ENCODE peak calls at places on chromosomes 7 and 10, in eight cellular contexts. S, D, E, P, Z, O, G and I are unnamed samples.

GRCh38 chr7:90211391-90212148 is at the start of gene STEAP2:
- DNase-seq in S (peak), D (peak), E (peak), P (peak), Z (peak), O (peak), G (peak), I (peak)

GRCh38 chr7:123198668-123199652 is 809 bp downstream of the SLC13A1 start:
- DNase-seq in S (no peak), D (no peak), E (no peak), P (no peak), Z (no peak), O (no peak), G (no peak), I (no peak)

GRCh38 chr10:102131286-102132170 is 1.3 kb upstream of the PPRC1 start:
- DNase-seq in S (no peak), D (no peak), E (no peak), P (no peak), Z (no peak), O (no peak), G (no peak), I (no peak)

GRCh38 chr10:95375418-95375817 is 84.6 kb upstream of the PDLIM1 start:
- DNase-seq in S (no peak), D (no peak), E (no peak), P (no peak), Z (no peak), O (no peak), G (no peak), I (no peak)

GRCh38 chr10:99685232-99686041 is 26.1 kb downstream of the ENTPD7 start:
- DNase-seq in S (peak), D (no peak), E (no peak), P (no peak), Z (no peak), O (no peak), G (no peak), I (peak)

GRCh38 chr10:119863951-119864565 is 8.6 kb downstream of the MCMBP start:
- DNase-seq in S (no peak), D (no peak), E (no peak), P (no peak), Z (no peak), O (no peak), G (no peak), I (no peak)

GRCh38 chr10:90751107-90751997 is 106.5 kb downstream of the HTR7 start:
- DNase-seq in S (peak), D (no peak), E (no peak), P (no peak), Z (no peak), O (peak), G (peak), I (peak)

GRCh38 chr7:90772410-90772809 is 176.3 kb downstream of the CDK14 start:
- DNase-seq in S (no peak), D (no peak), E (no peak), P (no peak), Z (no peak), O (no peak), G (no peak), I (no peak)

GRCh38 chr10:109025187-109025586 is 898.1 kb downstream of the XPNPEP1 start:
- DNase-seq in S (no peak), D (no peak), E (no peak), P (no peak), Z (no peak), O (no peak), G (no peak), I (no peak)

GRCh38 chr7:44454348-44454747 is 36.1 kb downstream of the NUDCD3 start:
- DNase-seq in S (no peak), D (no peak), E (no peak), P (no peak), Z (no peak), O (no peak), G (no peak), I (no peak)

GRCh38 chr7:5612695-5613094 is 168.8 kb downstream of the RNF216 start:
- DNase-seq in S (no peak), D (no peak), E (no peak), P (no peak), Z (no peak), O (no peak), G (no peak), I (no peak)

GRCh38 chr7:127666602-127667001 is 14.6 kb downstream of the SND1 start:
- DNase-seq in S (no peak), D (no peak), E (no peak), P (no peak), Z (no peak), O (no peak), G (no peak), I (no peak)

GRCh38 chr10:96038476-96039387 is 4.7 kb upstream of the CCNJ start:
- DNase-seq in S (peak), D (no peak), E (no peak), P (no peak), Z (no peak), O (no peak), G (no peak), I (no peak)

GRCh38 chr10:99667108-99667751 is 7.9 kb downstream of the ENTPD7 start:
- DNase-seq in S (peak), D (no peak), E (no peak), P (no peak), Z (no peak), O (no peak), G (no peak), I (no peak)

GRCh38 chr7:148340881-148341280 is 249.7 kb upstream of the C7orf33 start:
- DNase-seq in S (no peak), D (no peak), E (no peak), P (no peak), Z (no peak), O (no peak), G (no peak), I (no peak)

GRCh38 chr10:23657677-23658076 is 218.8 kb downstream of the OTUD1 start:
- DNase-seq in S (no peak), D (no peak), E (no peak), P (no peak), Z (no peak), O (no peak), G (no peak), I (no peak)

GRCh38 chr10:78953124-78954008 is 115.4 kb upstream of the ZMIZ1 start:
- DNase-seq in S (no peak), D (peak), E (no peak), P (no peak), Z (no peak), O (peak), G (no peak), I (no peak)

GRCh38 chr7:96833701-96834453 is 124.2 kb upstream of the SEM1 start:
- DNase-seq in S (peak), D (no peak), E (no peak), P (no peak), Z (no peak), O (peak), G (no peak), I (no peak)

GRCh38 chr7:107180378-107180777 is 11.6 kb downstream of the HBP1 start:
- DNase-seq in S (peak), D (no peak), E (peak), P (no peak), Z (peak), O (no peak), G (no peak), I (no peak)

GRCh38 chr7:5082806-5083205 is 37.1 kb downstream of the RBAK start:
- DNase-seq in S (no peak), D (no peak), E (no peak), P (no peak), Z (no peak), O (no peak), G (no peak), I (no peak)

GRCh38 chr7:157442993-157443831 is 106.4 kb downstream of the DNAJB6 start:
- DNase-seq in S (no peak), D (no peak), E (no peak), P (peak), Z (no peak), O (no peak), G (no peak), I (no peak)

GRCh38 chr7:130095812-130096211 is 25.5 kb downstream of the KLHDC10 start:
- DNase-seq in S (no peak), D (no peak), E (peak), P (no peak), Z (no peak), O (no peak), G (no peak), I (no peak)

GRCh38 chr10:100817268-100817839 is 72.0 kb downstream of the PAX2 start:
- DNase-seq in S (no peak), D (no peak), E (no peak), P (peak), Z (no peak), O (no peak), G (no peak), I (no peak)
- TF ChIP-seq CTCF in S (no peak), D (no peak), E (no peak), P (no peak), Z (no peak), O (peak), G (peak), I (peak)

GRCh38 chr10:127715249-127715648 is 21.7 kb upstream of the FOXI2 start:
- DNase-seq in S (no peak), D (no peak), E (no peak), P (no peak), Z (no peak), O (no peak), G (no peak), I (no peak)

GRCh38 chr10:127720903-127721302 is 16.1 kb upstream of the FOXI2 start:
- DNase-seq in S (no peak), D (no peak), E (no peak), P (no peak), Z (no peak), O (no peak), G (no peak), I (no peak)

GRCh38 chr10:127720142-127720541 is 16.8 kb upstream of the FOXI2 start:
- DNase-seq in S (no peak), D (no peak), E (no peak), P (no peak), Z (no peak), O (no peak), G (no peak), I (no peak)

DNA sequence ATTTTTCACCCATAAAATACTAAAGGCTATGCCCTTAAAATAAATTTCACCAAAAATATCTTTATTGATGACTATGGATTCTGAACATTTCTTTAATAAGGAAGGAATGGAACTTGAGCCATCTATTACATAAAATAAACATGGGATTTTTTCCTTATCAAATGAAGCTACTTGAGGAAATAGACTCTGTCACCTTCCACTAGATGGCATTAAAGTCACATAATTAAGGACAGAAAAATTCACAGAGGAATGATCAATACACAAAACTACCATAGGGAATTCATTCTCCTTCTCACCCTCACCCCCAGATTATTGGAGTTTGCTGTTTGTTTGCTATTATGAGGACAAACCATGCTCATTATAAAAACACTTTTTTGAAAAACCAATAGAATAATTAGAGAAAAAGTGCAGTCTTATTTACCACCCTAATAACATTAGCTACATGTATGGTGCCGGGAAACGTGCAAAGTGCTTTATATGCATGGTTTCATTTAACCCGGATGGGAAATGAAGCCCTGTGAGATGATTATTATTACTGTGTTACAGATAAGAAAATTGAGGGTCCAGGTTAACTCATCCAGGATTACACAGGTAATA is 21.1 kb upstream of the FOXI2 start:
- DNase-seq in S (peak), D (no peak), E (no peak), P (no peak), Z (no peak), O (no peak), G (no peak), I (peak)
- TF ChIP-seq CTCF in S (peak), D (peak), E (no peak), P (no peak), Z (no peak), O (peak), G (peak), I (no peak)

DNA sequence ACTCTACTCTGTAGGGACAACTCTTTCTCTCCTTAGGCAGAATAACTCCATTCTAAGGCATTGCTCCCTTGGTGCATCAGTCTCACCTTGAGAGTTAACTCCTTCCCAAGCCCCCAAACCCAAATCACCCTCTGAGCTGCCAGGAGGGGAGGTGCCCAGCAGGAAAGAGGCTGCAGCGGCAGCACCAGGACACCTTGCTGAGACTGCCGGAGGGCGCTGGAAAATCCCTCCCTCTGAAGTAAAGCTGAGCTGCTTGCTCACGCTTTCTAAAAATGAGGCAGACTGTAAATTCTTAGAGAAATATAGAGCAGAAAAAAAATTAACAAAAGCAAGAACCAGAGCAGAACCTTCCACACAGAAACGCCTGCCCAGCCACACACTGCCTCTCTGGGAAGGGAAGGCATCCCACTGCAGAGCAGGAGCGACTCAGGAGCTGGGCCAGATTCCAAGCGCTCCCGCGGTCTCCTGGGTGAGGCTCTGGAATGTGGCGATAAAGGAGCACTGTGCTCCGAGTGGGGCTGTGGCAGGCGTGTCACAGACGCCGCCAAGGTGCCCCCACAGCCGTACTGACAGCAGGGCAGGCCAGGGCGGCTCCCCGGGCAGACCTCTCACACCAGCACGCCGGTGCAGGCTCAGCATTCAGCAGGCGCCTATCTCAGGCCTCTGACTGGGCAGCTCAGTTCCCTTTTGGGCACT is 202.1 kb downstream of the TNS3 start:
- DNase-seq in S (no peak), D (peak), E (no peak), P (peak), Z (peak), O (peak), G (peak), I (no peak)
- TF ChIP-seq CTCF in S (no peak), D (no peak), E (no peak), P (no peak), Z (no peak), O (no peak), G (no peak), I (no peak)

GRCh38 chr10:86944471-86944870 is 12.9 kb downstream of the MMRN2 start:
- DNase-seq in S (no peak), D (no peak), E (no peak), P (peak), Z (no peak), O (no peak), G (no peak), I (no peak)

GRCh38 chr10:86946215-86947170 is 10.9 kb downstream of the MMRN2 start:
- DNase-seq in S (no peak), D (peak), E (no peak), P (peak), Z (peak), O (no peak), G (no peak), I (no peak)

GRCh38 chr10:86944907-86945306 is 12.5 kb downstream of the MMRN2 start:
- DNase-seq in S (no peak), D (no peak), E (no peak), P (peak), Z (no peak), O (no peak), G (no peak), I (no peak)

GRCh38 chr10:86944031-86944419 is 13.4 kb downstream of the MMRN2 start:
- DNase-seq in S (no peak), D (no peak), E (no peak), P (no peak), Z (no peak), O (no peak), G (no peak), I (no peak)

GRCh38 chr10:86945361-86946214 is 11.8 kb downstream of the MMRN2 start:
- DNase-seq in S (no peak), D (peak), E (no peak), P (peak), Z (no peak), O (peak), G (no peak), I (no peak)
- TF ChIP-seq CTCF in S (peak), D (peak), E (peak), P (no peak), Z (no peak), O (peak), G (peak), I (no peak)

DNA sequence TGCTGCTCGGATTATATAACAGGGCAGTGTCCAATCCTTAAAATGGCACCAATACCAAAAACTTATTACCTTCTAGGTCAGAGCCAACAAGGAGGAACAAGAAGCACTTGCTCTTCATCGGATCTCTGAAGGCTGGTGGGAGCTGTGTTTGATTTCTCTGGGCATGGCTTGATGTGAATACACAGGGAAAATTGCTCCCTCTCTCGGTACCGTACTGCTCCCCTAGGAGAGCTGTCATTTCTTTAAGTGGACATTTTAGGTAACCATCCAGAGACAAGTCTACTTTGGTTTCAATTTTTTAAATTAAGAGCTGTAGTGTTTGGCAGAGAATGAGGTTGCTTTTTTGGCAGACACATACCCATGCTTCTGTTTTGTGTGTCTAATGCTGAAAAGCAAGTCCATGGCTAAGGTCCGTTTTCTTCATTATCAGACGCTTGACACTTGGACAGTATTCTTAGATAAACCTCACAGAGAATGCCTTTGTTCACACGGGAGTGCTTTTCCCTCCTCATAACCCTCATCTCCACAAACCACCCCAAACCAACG is 61.2 kb upstream of the TRIL start:
- DNase-seq in S (no peak), D (no peak), E (no peak), P (no peak), Z (no peak), O (no peak), G (no peak), I (no peak)
- TF ChIP-seq CTCF in S (no peak), D (peak), E (peak), P (no peak), Z (no peak), O (no peak), G (no peak), I (no peak)

DNA sequence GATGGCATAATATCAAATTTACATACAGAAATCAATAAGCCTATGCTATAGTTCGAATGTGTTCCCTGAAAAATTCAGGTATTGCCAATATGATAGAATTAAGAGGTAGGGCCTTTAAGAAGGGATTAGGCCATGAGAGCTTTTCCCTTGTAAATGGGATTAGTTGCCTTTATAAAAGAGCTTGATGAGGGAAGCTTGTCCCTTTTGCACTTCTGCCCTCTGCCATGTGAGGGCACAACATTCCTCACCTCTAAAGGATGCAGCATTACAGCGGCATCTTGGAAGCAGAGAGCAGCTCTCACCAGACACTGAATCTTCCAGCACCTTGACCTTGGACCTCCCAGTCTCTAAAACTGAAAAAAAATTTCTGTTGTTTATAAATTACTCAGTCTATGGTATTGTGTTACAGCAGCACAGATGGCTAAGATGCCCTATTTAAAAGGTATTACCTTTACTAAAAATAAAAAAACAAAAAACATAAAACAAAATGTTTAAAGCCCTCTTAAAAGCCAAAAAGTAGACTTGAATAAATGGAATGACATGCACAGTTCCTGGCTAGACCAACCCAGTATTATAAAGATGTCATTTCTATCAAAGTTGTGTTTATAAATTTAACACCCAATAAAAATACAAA is 909.6 kb downstream of the REEP3 start:
- DNase-seq in S (peak), D (no peak), E (no peak), P (no peak), Z (no peak), O (peak), G (no peak), I (no peak)
- TF ChIP-seq CTCF in S (peak), D (no peak), E (no peak), P (no peak), Z (no peak), O (peak), G (peak), I (no peak)

GRCh38 chr10:52346394-52347326 is 32.6 kb downstream of the DKK1 start:
- DNase-seq in S (no peak), D (no peak), E (no peak), P (no peak), Z (no peak), O (no peak), G (no peak), I (no peak)
- TF ChIP-seq CTCF in S (no peak), D (no peak), E (no peak), P (no peak), Z (no peak), O (no peak), G (no peak), I (no peak)

DNA sequence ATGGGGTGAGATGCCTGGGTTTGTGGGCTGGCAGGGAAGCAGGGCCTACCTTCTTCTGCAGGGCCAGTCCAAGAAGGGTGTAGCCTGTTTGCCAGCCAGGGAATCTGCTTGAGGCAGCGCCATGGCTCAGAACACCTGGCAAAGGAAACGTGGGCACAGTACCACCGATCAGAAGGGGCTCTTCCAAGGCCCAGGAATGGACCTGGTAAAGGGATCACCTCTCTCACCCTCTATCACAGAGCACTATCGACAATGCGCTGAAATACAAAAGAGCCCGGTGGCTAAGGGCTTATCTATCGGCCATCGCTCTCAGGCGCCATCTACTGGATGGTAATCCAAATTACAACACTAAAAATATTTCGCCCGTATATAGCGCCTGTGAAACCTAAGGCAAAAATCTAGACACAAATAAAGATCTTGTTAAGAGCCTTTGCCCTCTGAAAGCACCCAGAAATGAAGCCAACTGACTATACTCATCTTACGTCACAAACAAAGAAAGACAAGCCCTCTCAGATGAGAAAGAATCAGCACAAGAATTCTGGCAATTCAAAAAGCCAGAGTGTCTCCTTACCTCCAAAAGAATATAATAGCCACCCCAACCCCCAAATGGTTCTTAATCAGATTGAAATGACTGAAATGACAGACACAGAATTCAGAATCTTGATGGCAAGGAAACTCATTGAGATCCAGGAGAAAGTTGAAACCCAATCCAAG is 217.8 kb upstream of the HPS1 start:
- DNase-seq in S (peak), D (no peak), E (no peak), P (no peak), Z (no peak), O (no peak), G (no peak), I (peak)
- TF ChIP-seq CTCF in S (peak), D (peak), E (peak), P (peak), Z (peak), O (peak), G (peak), I (peak)